ENCODE peak calls at places on chromosomes 12 and 14, in eight cellular contexts. G is GM06990, T is heart right ventricle, O is iris pigment epithelial cell, W is left lobe of liver, H is LoVo, E is OCI-LY7, B is HCEC 1CT. S is an unnamed sample.

GRCh38 chr14:71321556-71322315 is 414.5 kb downstream of the PCNX1 start:
- DNase-seq in G (no peak), T (no peak), O (peak), W (no peak), H (peak), E (peak), B (peak), S (peak)

GRCh38 chr14:104446611-104447010 is 133.0 kb upstream of the C14orf180 start:
- DNase-seq in G (no peak), T (no peak), O (no peak), W (peak), H (no peak), E (no peak), B (no peak), S (no peak)

GRCh38 chr12:27652174-27652763 is 44.0 kb upstream of the REP15 start:
- DNase-seq in G (no peak), T (peak), O (peak), W (peak), H (peak), E (peak), B (peak), S (peak)

GRCh38 chr12:1640630-1641234 is 11.7 kb downstream of the WNT5B start:
- DNase-seq in G (no peak), T (no peak), O (no peak), W (no peak), H (no peak), E (no peak), B (no peak), S (no peak)

GRCh38 chr12:78157199-78157598 is 326.5 kb downstream of the NAV3 start:
- DNase-seq in G (no peak), T (no peak), O (peak), W (no peak), H (peak), E (no peak), B (no peak), S (no peak)

GRCh38 chr12:57089259-57090245 is 638 bp downstream of the NAB2 start:
- DNase-seq in G (peak), T (peak), O (peak), W (peak), H (no peak), E (peak), B (peak), S (peak)

GRCh38 chr14:98819132-98819866 is 452.7 kb downstream of the BCL11B start:
- DNase-seq in G (no peak), T (no peak), O (no peak), W (no peak), H (no peak), E (no peak), B (no peak), S (no peak)

GRCh38 chr14:66539034-66539433 is 31.1 kb downstream of the GPHN start:
- DNase-seq in G (no peak), T (no peak), O (peak), W (no peak), H (no peak), E (no peak), B (no peak), S (no peak)